ENCODE peak calls at places on chromosome 1, in six cellular contexts. J is astrocyte of the spinal cord, R is lung, C is tibial nerve, Q is AG04450, Y is K562. F is an unnamed sample.

GRCh38 chr1:147613506-147613905 is 56.8 kb downstream of the ACP6 start:
- DNase-seq in J (peak; percentile 51), R (no peak), C (no peak), Q (no peak), Y (no peak), F (no peak)

GRCh38 chr1:57983441-57983840 is 559.6 kb upstream of the DAB1 start:
- DNase-seq in J (no peak), R (no peak), C (no peak), Q (no peak), Y (no peak), F (no peak)

GRCh38 chr1:51661081-51661518 is 44.2 kb downstream of the OSBPL9 start:
- DNase-seq in J (peak; percentile 97), R (no peak), C (no peak), Q (peak; percentile 82), Y (no peak), F (no peak)

GRCh38 chr1:246004281-246004680 is 502.8 kb downstream of the SMYD3 start:
- DNase-seq in J (peak; percentile 15), R (no peak), C (no peak), Q (no peak), Y (no peak), F (no peak)

GRCh38 chr1:235012436-235013210 is 116.0 kb downstream of the TOMM20 start:
- DNase-seq in J (peak; percentile 64), R (no peak), C (no peak), Q (no peak), Y (no peak), F (no peak)

GRCh38 chr1:201105688-201106087 is 6.5 kb downstream of the CACNA1S start:
- DNase-seq in J (no peak), R (no peak), C (no peak), Q (no peak), Y (no peak), F (no peak)

GRCh38 chr1:151157067-151157531 is 650 bp downstream of the TNFAIP8L2 start:
- DNase-seq in J (no peak), R (no peak), C (no peak), Q (no peak), Y (no peak), F (peak; percentile 47)

GRCh38 chr1:18861082-18861481 is 1.6 kb upstream of the TAS1R2 start:
- DNase-seq in J (no peak), R (no peak), C (no peak), Q (no peak), Y (no peak), F (no peak)

GRCh38 chr1:167342846-167343245 is 122.2 kb downstream of the POU2F1 start:
- DNase-seq in J (no peak), R (no peak), C (no peak), Q (no peak), Y (no peak), F (peak; percentile 33)

GRCh38 chr1:228004331-228004871 is 2.4 kb upstream of the WNT3A start:
- DNase-seq in J (no peak), R (peak; percentile 29), C (no peak), Q (no peak), Y (peak; percentile 65), F (peak; percentile 76)

GRCh38 chr1:50129201-50129600 is 20.5 kb downstream of the ELAVL4 start:
- DNase-seq in J (no peak), R (no peak), C (no peak), Q (no peak), Y (no peak), F (no peak)
- TF ChIP-seq CTCF in J (no peak), R (no peak), C (no peak), Q (no peak), Y (no peak), F (no peak)

GRCh38 chr1:102431253-102431652 is 434.5 kb upstream of the OLFM3 start:
- DNase-seq in J (no peak), R (no peak), C (no peak), Q (no peak), Y (no peak), F (no peak)

GRCh38 chr1:102435483-102435882 is 438.8 kb upstream of the OLFM3 start:
- DNase-seq in J (no peak), R (no peak), C (no peak), Q (no peak), Y (no peak), F (no peak)

DNA sequence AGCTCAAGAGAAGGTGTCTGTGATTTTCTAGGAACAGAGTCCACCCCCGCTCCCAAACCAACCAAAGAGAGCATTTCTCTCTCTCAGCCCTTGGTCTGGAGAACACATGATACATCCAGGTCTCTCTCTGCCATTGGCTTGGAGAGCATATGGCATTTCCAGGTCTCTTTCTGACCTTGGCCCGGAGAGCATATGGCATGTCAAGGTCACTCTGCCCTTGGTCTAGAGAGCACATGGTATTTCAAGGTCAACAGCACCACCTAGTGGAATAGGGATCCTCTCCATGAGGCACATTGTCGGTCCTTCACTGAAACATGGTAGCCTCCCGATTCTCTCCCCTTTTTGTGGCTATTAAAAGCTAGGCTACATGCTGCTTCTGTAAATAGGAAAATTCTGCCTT is 437.7 kb upstream of the OLFM3 start:
- DNase-seq in J (no peak), R (no peak), C (no peak), Q (no peak), Y (peak; percentile 2), F (no peak)
- TF ChIP-seq CTCF in J (peak; percentile 20), R (no peak), C (no peak), Q (no peak), Y (peak; percentile 51), F (peak; percentile 55)

DNA sequence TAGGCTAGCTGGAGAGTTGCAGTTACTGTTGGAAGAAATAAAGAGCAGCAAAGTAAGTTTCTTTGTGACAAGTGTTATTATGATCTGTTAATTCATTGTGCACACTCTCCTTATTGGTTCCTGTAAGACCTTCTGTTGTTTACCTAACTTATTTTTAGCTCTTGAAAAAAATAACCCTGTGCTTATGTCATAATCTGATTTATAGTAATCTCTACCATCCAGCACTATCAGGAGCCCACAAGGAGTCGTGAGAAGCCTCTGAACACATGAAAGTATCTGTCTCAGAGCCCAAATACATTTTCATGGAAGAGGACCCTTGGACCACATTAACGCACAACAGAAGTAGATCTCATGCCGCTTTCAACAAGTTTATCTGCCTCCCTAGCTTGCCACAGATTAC is 45.8 kb downstream of the CENPF start:
- DNase-seq in J (no peak), R (no peak), C (no peak), Q (no peak), Y (no peak), F (no peak)
- TF ChIP-seq CTCF in J (no peak), R (no peak), C (no peak), Q (no peak), Y (no peak), F (no peak)

DNA sequence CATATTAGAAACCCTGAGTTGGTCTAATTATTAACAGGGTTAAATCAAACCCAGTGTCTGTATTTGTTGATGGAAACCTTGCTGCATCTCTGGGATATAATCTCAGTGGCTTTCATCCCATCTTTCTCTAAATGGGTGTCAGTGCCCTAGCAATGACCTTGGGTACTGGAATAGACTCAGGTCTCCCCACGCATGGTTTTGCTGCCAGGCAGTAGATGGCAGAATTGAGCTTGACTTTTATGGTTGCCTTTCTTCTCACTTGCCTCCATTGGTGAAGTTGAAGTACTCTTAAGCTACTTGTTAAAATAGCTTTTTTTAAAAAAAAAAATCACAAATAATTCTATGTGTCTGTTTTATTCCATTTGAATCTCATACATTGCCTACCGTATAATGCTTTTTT is 81.8 kb upstream of the HMCN1 start:
- DNase-seq in J (no peak), R (no peak), C (no peak), Q (no peak), Y (no peak), F (no peak)
- TF ChIP-seq CTCF in J (no peak), R (no peak), C (no peak), Q (no peak), Y (no peak), F (peak; percentile 23)

DNA sequence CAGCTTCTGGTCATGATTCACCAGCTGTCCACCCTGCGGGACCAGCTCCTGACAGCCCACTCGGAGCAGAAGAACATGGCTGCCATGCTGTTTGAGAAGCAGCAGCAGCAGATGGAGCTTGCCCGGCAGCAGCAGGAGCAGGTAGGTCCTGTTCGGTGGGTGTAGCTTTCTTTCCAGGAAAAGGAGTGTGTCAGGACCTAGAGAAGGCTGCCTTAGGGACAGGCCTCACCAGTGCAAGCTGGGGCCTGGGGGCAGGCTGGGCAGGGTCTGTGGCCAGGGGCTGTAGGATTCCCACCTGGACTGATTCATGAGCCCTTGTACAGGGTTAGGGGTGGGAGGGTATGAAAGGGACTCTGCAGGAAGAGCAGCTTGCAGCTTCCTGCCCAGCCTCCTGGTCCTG is 35.3 kb downstream of the ETNK2 start:
- DNase-seq in J (no peak), R (no peak), C (no peak), Q (no peak), Y (no peak), F (no peak)
- TF ChIP-seq CTCF in J (no peak), R (no peak), C (no peak), Q (no peak), Y (no peak), F (no peak)

GRCh38 chr1:153727463-153728304 is at the start of gene INTS3:
- DNase-seq in J (peak; percentile 100), R (peak; percentile 100), C (peak; percentile 98), Q (peak; percentile 100), Y (peak; percentile 100), F (peak; percentile 99)
- TF ChIP-seq CTCF in J (no peak), R (no peak), C (no peak), Q (no peak), Y (peak; percentile 13), F (no peak)

DNA sequence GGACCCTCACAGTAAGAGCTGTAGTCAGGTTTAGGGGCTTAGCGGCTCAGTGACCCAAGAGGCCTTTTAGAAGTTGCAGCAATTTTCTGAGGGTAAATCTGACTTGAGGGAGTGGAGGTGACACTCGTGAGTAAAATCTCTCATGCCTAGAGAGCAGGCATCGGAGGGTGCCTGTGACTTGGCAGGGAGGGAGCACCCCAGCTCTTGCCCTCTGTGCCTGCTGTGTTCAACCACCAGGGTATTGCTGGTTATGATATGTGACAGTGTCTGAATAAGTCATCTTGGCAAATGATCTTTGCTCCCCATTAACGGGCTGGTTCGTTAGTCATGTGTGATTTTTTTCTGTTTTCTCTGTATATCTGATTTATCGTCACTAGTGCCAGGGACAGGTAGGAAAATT is 5.9 kb downstream of the MAN1C1 start:
- DNase-seq in J (no peak), R (no peak), C (no peak), Q (no peak), Y (no peak), F (no peak)
- TF ChIP-seq CTCF in J (no peak), R (no peak), C (no peak), Q (no peak), Y (no peak), F (no peak)

GRCh38 chr1:24927473-24927872 is 2.6 kb downstream of the RUNX3 start:
- DNase-seq in J (no peak), R (no peak), C (no peak), Q (no peak), Y (no peak), F (no peak)
- TF ChIP-seq CTCF in J (no peak), R (no peak), C (no peak), Q (no peak), Y (no peak), F (no peak)